ENCODE peak calls at places on chromosomes 13 and 19, in nine cellular contexts. W is cardiac fibroblast, Y is fibroblast of mammary gland, F is HepG2, A is mammary epithelial cell, E is right lobe of liver, J is stomach, Q is uterus, R is heart left ventricle. C is an unnamed sample.

GRCh38 chr19:51027873-51028272 is 1.5 kb upstream of the KLK11 start:
- DNase-seq in W (no peak), Y (no peak), F (no peak), A (no peak), E (no peak), J (no peak), Q (no peak), R (no peak), C (no peak)

GRCh38 chr13:64855506-64855905 is 2374.6 kb downstream of the PCDH9 start:
- DNase-seq in W (peak; percentile 28), Y (peak; percentile 1), F (no peak), A (no peak), E (no peak), J (no peak), Q (no peak), R (no peak), C (no peak)

GRCh38 chr13:109779074-109779473 is 7.3 kb downstream of the IRS2 start:
- DNase-seq in W (no peak), Y (no peak), F (no peak), A (no peak), E (no peak), J (no peak), Q (no peak), R (no peak), C (no peak)

GRCh38 chr13:24141333-24141910 is 19.1 kb upstream of the SPATA13 start:
- DNase-seq in W (no peak), Y (no peak), F (no peak), A (no peak), E (no peak), J (no peak), Q (no peak), R (no peak), C (no peak)

GRCh38 chr13:112435973-112436372 is 59.8 kb downstream of the SPACA7 start:
- DNase-seq in W (no peak), Y (no peak), F (no peak), A (no peak), E (peak; percentile 25), J (no peak), Q (no peak), R (no peak), C (no peak)

GRCh38 chr19:39325778-39326680 is 5.4 kb upstream of the LRFN1 start:
- DNase-seq in W (no peak), Y (peak; percentile 41), F (peak; percentile 22), A (no peak), E (no peak), J (no peak), Q (no peak), R (no peak), C (no peak)

GRCh38 chr19:35134601-35135091 is at the start of gene LGI4:
- DNase-seq in W (no peak), Y (no peak), F (no peak), A (no peak), E (no peak), J (no peak), Q (no peak), R (no peak), C (peak; percentile 17)

GRCh38 chr19:58361900-58362271 is 665 bp downstream of the ZNF497 start:
- DNase-seq in W (peak; percentile 67), Y (peak; percentile 54), F (peak; percentile 49), A (no peak), E (no peak), J (peak; percentile 38), Q (no peak), R (peak; percentile 50), C (no peak)

GRCh38 chr19:12745166-12745897 is 6.3 kb upstream of the BEST2 start:
- DNase-seq in W (peak; percentile 15), Y (no peak), F (no peak), A (no peak), E (no peak), J (no peak), Q (no peak), R (no peak), C (no peak)

GRCh38 chr13:77697208-77698103 is at the start of gene SLAIN1:
- DNase-seq in W (peak; percentile 20), Y (peak; percentile 5), F (peak; percentile 15), A (no peak), E (peak; percentile 87), J (peak; percentile 86), Q (peak; percentile 64), R (peak; percentile 87), C (peak; percentile 88)

GRCh38 chr13:77699059-77699680 is 1.7 kb downstream of the SLAIN1 start:
- DNase-seq in W (no peak), Y (no peak), F (no peak), A (no peak), E (no peak), J (no peak), Q (no peak), R (no peak), C (no peak)

GRCh38 chr13:77696863-77697207 is 652 bp upstream of the SLAIN1 start:
- DNase-seq in W (no peak), Y (no peak), F (no peak), A (no peak), E (no peak), J (no peak), Q (no peak), R (no peak), C (no peak)

GRCh38 chr13:77696006-77696862 is 1.3 kb upstream of the SLAIN1 start:
- DNase-seq in W (no peak), Y (no peak), F (no peak), A (no peak), E (no peak), J (no peak), Q (no peak), R (no peak), C (no peak)

GRCh38 chr13:77698211-77699058 is 948 bp downstream of the SLAIN1 start:
- DNase-seq in W (peak; percentile 2), Y (no peak), F (no peak), A (no peak), E (peak; percentile 58), J (peak; percentile 46), Q (peak; percentile 16), R (peak; percentile 31), C (peak; percentile 40)
- TF ChIP-seq CTCF in W (no peak), Y (no peak), F (no peak), A (no peak), E (no peak), J (no peak), Q (no peak), R (no peak), C (no peak)

GRCh38 chr19:53882391-53883050 is 524 bp downstream of the PRKCG start:
- DNase-seq in W (no peak), Y (no peak), F (no peak), A (no peak), E (no peak), J (no peak), Q (no peak), R (no peak), C (no peak)

GRCh38 chr19:53883231-53883661 is 1.2 kb downstream of the PRKCG start:
- DNase-seq in W (no peak), Y (no peak), F (no peak), A (no peak), E (no peak), J (no peak), Q (no peak), R (no peak), C (peak; percentile 30)

GRCh38 chr19:53883741-53884140 is 1.7 kb downstream of the PRKCG start:
- DNase-seq in W (no peak), Y (no peak), F (no peak), A (no peak), E (no peak), J (no peak), Q (no peak), R (no peak), C (no peak)

GRCh38 chr19:53880716-53881481 is 1.1 kb upstream of the PRKCG start:
- DNase-seq in W (no peak), Y (no peak), F (no peak), A (no peak), E (no peak), J (no peak), Q (no peak), R (no peak), C (no peak)

DNA sequence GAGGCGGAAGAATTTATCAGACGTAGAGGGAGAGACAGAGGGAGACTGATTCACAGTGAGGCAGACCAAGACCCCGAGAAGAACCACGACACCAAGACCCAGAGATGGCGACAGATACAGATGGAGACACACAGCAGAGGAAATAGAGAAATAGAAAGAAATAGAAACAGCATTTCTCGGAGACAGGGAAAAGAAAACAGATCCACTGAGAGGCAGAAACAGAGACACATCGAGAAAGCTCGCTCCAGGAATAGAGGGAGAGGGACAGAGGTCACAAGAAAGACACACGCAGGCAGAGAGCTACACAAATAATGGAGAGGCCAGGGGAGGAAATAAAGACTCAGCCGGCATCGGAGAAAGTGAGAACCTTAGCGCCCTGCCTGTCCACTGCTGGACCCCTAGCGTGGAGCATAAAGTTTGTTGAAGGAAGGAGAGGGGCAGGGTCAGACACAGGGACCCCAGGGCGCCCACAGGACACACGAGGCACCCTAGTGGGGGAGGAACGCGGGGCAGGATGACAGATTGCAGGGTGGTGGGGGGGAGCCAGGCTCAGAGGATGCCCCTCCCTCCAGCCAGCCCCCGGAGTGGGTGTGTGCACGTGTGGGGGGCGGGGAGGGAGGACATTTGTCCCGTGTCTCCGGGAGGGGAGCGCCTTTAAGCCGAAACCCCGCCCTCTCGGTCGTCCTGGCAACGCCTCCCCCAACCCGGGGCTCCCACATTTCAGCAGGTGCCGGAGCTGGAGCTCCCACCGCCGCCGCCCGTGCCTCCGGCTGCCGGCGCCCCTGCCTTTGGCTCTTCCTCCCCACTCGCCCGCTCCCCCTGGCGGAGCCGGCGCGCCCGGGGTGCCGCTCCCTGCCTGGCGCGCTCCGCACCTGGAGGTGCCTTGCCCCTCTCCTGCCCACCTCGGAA is at the start of gene PRKCG:
- DNase-seq in W (no peak), Y (no peak), F (peak; percentile 44), A (peak; percentile 41), E (no peak), J (peak; percentile 60), Q (no peak), R (peak; percentile 42), C (peak; percentile 41)
- TF ChIP-seq CTCF in W (no peak), Y (no peak), F (peak; percentile 74), A (no peak), E (peak; percentile 46), J (peak; percentile 34), Q (peak; percentile 50), R (peak; percentile 49), C (peak; percentile 18)

DNA sequence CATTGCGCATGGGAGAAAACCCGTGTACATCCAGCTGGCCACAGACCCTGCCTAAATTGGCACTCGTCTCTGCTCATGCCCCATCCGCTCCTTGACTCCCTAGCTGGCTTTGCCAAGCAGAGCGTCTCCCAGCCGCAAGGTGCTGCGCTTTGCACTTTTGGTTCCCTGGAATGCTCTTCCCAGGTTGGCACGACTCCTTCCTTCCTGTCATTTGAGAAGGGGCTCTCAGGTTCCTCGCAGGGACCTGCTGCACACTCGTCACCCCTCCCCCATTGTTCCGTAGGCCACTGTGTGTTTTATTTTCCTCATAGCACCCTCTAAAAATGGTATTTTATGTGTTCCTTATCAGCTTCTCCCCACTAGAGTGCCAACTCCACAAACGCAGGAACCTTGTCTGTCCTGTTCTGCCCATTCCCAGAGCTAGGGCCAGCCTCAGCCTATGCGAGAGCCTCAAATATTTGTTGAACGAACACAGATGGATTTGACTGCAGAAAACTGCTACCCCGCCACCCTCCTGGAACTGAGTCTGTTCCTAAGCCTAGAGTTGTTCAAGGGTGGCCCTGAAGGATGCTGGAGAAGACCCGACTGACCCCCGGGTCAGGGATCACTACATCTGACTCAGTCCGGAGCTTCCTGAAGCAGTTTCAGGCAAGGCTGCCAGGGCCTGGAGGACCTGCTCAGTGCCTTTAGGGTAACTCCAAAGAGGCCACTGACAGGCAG is 8.4 kb upstream of the CEBPA start:
- DNase-seq in W (no peak), Y (no peak), F (no peak), A (no peak), E (no peak), J (peak; percentile 80), Q (no peak), R (no peak), C (peak; percentile 72)
- TF ChIP-seq CTCF in W (no peak), Y (no peak), F (no peak), A (no peak), E (no peak), J (no peak), Q (no peak), R (no peak), C (no peak)

GRCh38 chr13:46052314-46053161 is at the start of gene ZC3H13:
- DNase-seq in W (peak; percentile 97), Y (peak; percentile 96), F (peak; percentile 94), A (peak; percentile 95), E (peak; percentile 97), J (peak; percentile 95), Q (peak; percentile 91), R (peak; percentile 96), C (peak; percentile 89)
- TF ChIP-seq CTCF in W (peak; percentile 44), Y (peak; percentile 26), F (peak; percentile 48), A (no peak), E (peak; percentile 30), J (peak; percentile 16), Q (peak; percentile 57), R (peak; percentile 44), C (no peak)

C was measured in pancreas.